ENCODE peak calls at places on chromosomes 3 and 15, in five cellular contexts. P is HEK293T, V is GM12878, O is H1, D is NT2/D1. Y is an unnamed sample.
A peak's percentile ranks its signal among the peaks of the same experiment; 100 is the strongest.

GRCh38 chr15:42157981-42158765 is 1.7 kb upstream of the PLA2G4F start:
- DNase-seq in V (no peak), O (no peak), D (no peak), P (no peak), Y (no peak)

GRCh38 chr15:78660584-78660983 is 19.6 kb upstream of the CHRNB4 start:
- DNase-seq in V (no peak), O (no peak), P (no peak), D (no peak), Y (no peak)

GRCh38 chr15:86773766-86774165 is 694.1 kb downstream of the AGBL1 start:
- DNase-seq in P (no peak), O (no peak), V (no peak), D (no peak), Y (no peak)

GRCh38 chr3:23981136-23981535 is 36.0 kb downstream of the NR1D2 start:
- DNase-seq in O (no peak), D (no peak), P (no peak), V (no peak), Y (no peak)

GRCh38 chr3:149902498-149903139 is 68.1 kb downstream of the PFN2 start:
- DNase-seq in P (no peak), V (no peak), D (no peak), O (no peak), Y (no peak)

GRCh38 chr3:107367353-107367752 is 9.9 kb upstream of the CCDC54 start:
- DNase-seq in V (no peak), O (no peak), D (no peak), P (no peak), Y (no peak)

GRCh38 chr3:29170894-29171582 is 109.8 kb upstream of the RBMS3 start:
- DNase-seq in V (no peak), P (no peak), O (no peak), D (no peak), Y (no peak)

GRCh38 chr3:64353256-64353655 is 128.0 kb upstream of the PRICKLE2 start:
- DNase-seq in D (no peak), P (no peak), O (no peak), V (no peak), Y (no peak)

GRCh38 chr3:125961289-125961589 is 7.7 kb upstream of the ROPN1B start:
- DNase-seq in O (no peak), P (no peak), V (no peak), D (no peak), Y (no peak)

GRCh38 chr15:75639191-75639708 is 774 bp downstream of the IMP3 start:
- DNase-seq in O (no peak), P (no peak), D (no peak), V (no peak), Y (no peak)

GRCh38 chr3:59867185-59868002 is 817.6 kb upstream of the CFAP20DC start:
- DNase-seq in V (no peak), D (no peak), P (no peak), O (no peak), Y (no peak)

GRCh38 chr3:120506828-120507774 is 56.3 kb upstream of the FSTL1 start:
- DNase-seq in D (peak; percentile 36), O (peak; percentile 59), P (peak; percentile 40), V (no peak), Y (peak; percentile 32)

GRCh38 chr3:71083726-71084131 is 499.8 kb downstream of the FOXP1 start:
- DNase-seq in V (peak; percentile 25), O (no peak), P (no peak), D (no peak), Y (no peak)

GRCh38 chr3:169812844-169813677 is at the start of the genes LRRC34 and LRRIQ4:
- DNase-seq in P (peak; percentile 70), V (peak; percentile 44), D (peak; percentile 89), O (no peak), Y (no peak)

GRCh38 chr3:65166531-65166930 is 478.7 kb upstream of the ADAMTS9 start:
- DNase-seq in P (no peak), V (no peak), D (no peak), O (no peak), Y (no peak)

GRCh38 chr3:129365296-129365695 is 63.1 kb downstream of the EFCAB12 start:
- DNase-seq in O (no peak), V (no peak), D (no peak), P (no peak), Y (no peak)

GRCh38 chr15:96336643-96337353 is 6.3 kb downstream of the NR2F2 start:
- DNase-seq in O (no peak), V (no peak), P (no peak), D (no peak), Y (peak; percentile 57)

GRCh38 chr3:74904646-74905045 is 290.2 kb upstream of the CNTN3 start:
- DNase-seq in D (no peak), P (no peak), O (no peak), V (no peak), Y (no peak)

GRCh38 chr3:16506451-16506850 is 7.0 kb downstream of the RFTN1 start:
- DNase-seq in O (no peak), P (no peak), V (no peak), D (no peak), Y (no peak)

GRCh38 chr3:12737853-12738252 is 21.2 kb downstream of the TMEM40 start:
- DNase-seq in P (no peak), V (no peak), D (no peak), O (no peak), Y (no peak)

GRCh38 chr15:38531509-38531908 is 33.1 kb downstream of the RASGRP1 start:
- DNase-seq in P (no peak), V (no peak), D (no peak), O (no peak), Y (no peak)

GRCh38 chr3:132834327-132834726 is 112.1 kb upstream of the NPHP3 start:
- DNase-seq in O (no peak), D (no peak), P (no peak), V (no peak), Y (no peak)

GRCh38 chr3:12430086-12430485 is 54.2 kb upstream of the TSEN2 start:
- DNase-seq in P (no peak), D (no peak), O (no peak), V (no peak), Y (no peak)

GRCh38 chr3:97940034-97940433 is 32.2 kb downstream of the RIOX2 start:
- DNase-seq in O (no peak), P (peak; percentile 12), D (no peak), V (no peak), Y (peak; percentile 26)

GRCh38 chr3:185688808-185689207 is 102.7 kb downstream of the SENP2 start:
- DNase-seq in O (no peak), P (no peak), D (peak; percentile 66), V (no peak), Y (peak; percentile 35)

GRCh38 chr3:132787616-132788015 is 65.4 kb upstream of the NPHP3 start:
- DNase-seq in V (no peak), O (no peak), D (no peak), P (no peak), Y (no peak)

GRCh38 chr15:37014137-37014536 is 86.2 kb downstream of the MEIS2 start:
- DNase-seq in P (no peak), O (no peak), V (no peak), D (no peak), Y (no peak)

GRCh38 chr3:173092038-173092437 is 49.0 kb downstream of the SPATA16 start:
- DNase-seq in P (no peak), V (no peak), D (no peak), O (no peak), Y (no peak)

GRCh38 chr15:45777781-45778180 is 143.0 kb downstream of the SQOR start:
- DNase-seq in P (no peak), D (no peak), V (no peak), O (no peak), Y (no peak)

GRCh38 chr15:88655780-88656488 is 17.1 kb downstream of the ISG20 start:
- DNase-seq in D (no peak), V (no peak), P (no peak), O (no peak), Y (no peak)

DNA sequence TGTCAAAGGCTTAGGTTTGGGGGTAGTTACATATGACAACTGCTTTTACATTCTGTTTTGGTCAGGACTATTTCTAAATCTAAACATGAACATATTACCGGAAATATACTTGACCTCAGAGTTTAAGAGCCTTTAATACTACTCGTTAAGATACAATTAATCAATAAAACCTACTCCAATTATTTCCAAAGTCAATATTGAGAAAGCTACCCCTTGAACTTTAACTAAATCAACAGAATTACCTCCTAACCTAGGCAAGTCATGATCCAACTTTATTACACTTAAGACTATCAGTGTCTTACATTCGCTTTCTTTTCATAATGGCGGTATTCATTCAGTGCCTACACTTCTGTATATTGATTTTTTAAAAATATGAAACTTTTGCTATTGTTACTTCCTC is 107.7 kb downstream of the RAP2B start:
- DNase-seq in D (no peak), V (no peak), P (no peak), O (no peak), Y (no peak)
- TF ChIP-seq SUZ12 in D (no peak), V (no peak), P (no peak), O (no peak), Y (no peak)

DNA sequence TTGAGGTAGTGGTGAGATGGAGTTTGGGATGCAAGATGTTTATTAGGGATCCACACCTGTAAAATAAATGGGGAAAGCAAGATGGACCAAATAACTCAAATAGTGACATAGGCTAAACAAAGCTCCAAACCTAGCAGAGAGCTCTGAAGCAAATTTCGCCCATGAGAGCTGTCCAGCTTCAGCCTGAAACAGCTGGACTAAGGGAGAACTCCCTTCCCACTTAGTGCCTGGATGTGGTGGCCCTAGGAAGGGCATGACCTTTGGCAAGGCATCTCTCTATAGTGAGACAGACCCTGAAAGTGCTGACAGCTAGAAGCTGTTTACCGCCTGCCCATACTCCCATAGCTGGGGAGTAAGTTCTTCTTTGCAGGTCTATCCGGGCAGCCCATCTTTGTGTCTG is 48.1 kb downstream of the COL6A5 start:
- DNase-seq in D (no peak), P (no peak), V (no peak), O (no peak), Y (no peak)
- TF ChIP-seq SUZ12 in D (no peak), P (no peak), V (no peak), O (no peak), Y (no peak)

DNA sequence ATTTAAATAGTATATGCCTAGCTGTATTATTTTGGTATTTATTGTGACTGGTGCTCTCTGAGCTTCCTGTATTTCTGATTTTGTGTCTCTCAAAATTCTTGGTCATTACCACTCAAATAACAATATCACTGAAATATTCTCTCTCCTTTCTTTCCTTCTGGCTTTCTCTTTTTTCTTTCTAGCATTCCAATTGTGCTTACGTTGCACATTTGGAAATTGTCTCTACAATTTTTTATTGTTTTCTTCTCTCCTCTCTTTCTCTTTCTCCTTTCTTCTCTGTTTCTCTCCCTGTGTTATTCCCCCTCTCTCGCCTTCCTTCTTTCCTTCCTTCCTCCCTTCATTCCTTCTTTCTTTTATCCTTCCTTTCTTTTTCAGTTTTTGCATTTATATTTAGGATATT is 89.6 kb upstream of the MCTP2 start:
- DNase-seq in V (no peak), D (no peak), P (no peak), O (no peak), Y (no peak)
- TF ChIP-seq SUZ12 in V (no peak), D (no peak), P (no peak), O (no peak), Y (no peak)

DNA sequence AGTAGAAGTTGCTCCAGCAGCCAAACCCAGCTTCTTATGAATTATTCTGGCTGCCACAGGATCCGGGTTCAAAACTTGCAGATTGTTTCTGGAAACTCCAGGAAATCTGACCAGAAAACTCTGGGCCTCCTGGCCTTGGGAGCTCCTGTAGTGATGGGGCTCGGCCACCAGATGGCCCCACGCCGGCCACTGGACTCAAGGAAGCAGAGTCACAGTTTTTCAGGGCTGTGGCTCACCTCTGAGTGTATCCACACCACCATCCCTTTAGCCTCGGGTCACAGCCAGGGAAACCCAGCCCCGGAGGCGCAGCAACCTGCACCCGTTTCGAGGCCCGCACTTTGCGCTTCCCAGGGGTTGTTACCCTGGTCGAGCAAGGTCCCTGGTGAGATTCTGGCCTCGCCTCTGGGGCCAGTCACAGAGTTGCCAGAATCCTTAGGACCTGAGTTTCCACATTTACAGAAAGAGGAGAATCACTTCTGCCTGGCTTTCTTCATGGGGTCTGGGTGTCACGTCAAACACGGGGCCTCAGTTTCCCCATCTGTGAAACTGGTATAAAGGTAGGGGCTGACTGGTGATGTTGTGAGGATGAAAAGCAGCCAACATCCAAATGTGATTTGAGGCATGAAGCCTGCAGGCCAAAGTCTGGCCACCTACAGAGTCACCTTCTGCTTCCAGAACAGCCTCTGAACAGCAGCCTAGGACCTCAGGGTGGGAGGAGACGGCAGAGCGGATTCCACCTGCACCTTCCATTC is 53.5 kb upstream of the LCTL start:
- DNase-seq in D (peak; percentile 75), O (peak; percentile 91), P (peak; percentile 83), V (no peak), Y (peak; percentile 52)
- TF ChIP-seq SUZ12 in D (no peak), O (no peak), P (no peak), V (no peak), Y (no peak)

Y was measured in HepG2.